ENCODE peak calls at places on chromosomes 16 and 17, in five cellular contexts. P is left lung; U is cardiac muscle cell; Y is mucosa of descending colon; J is CD8-positive, alpha-beta T cell. A is an unnamed sample.

GRCh38 chr17:81386646-81387234 is 8.5 kb upstream of the BAHCC1 start:
- DNase-seq in U (peak; percentile 78), P (no peak), Y (peak; percentile 70), J (no peak), A (no peak)

GRCh38 chr17:81652901-81653771 is 3.2 kb downstream of the PDE6G start:
- DNase-seq in J (no peak), P (no peak), Y (no peak), U (no peak), A (no peak)

GRCh38 chr16:81831722-81832126 is 52.6 kb downstream of the PLCG2 start:
- DNase-seq in P (peak; percentile 89), J (no peak), U (no peak), Y (peak; percentile 55), A (no peak)

GRCh38 chr17:55210292-55210691 is 54.5 kb upstream of the HLF start:
- DNase-seq in P (no peak), J (no peak), U (no peak), Y (no peak), A (no peak)

GRCh38 chr17:61149862-61150362 is 249.7 kb upstream of the TBX2 start:
- DNase-seq in P (no peak), J (no peak), U (no peak), Y (no peak), A (no peak)

GRCh38 chr17:83174859-83175550 is 95.6 kb downstream of the METRNL start:
- DNase-seq in U (no peak), P (peak; percentile 20), Y (no peak), J (no peak), A (no peak)

GRCh38 chr16:58510097-58510775 is 5.1 kb upstream of the SETD6 start:
- DNase-seq in Y (no peak), P (no peak), J (no peak), U (no peak), A (peak; percentile 63)

GRCh38 chr17:67245694-67246397 is 850 bp upstream of the HELZ start:
- DNase-seq in P (peak; percentile 40), Y (peak; percentile 75), J (peak; percentile 23), U (peak; percentile 79), A (no peak)

GRCh38 chr16:80803341-80804060 is 897 bp downstream of the CDYL2 start:
- DNase-seq in J (peak; percentile 16), P (peak; percentile 35), Y (peak; percentile 59), U (peak; percentile 27), A (peak; percentile 79)

GRCh38 chr16:583815-584591 is 5.9 kb upstream of the RAB40C start:
- DNase-seq in U (no peak), Y (no peak), J (no peak), P (no peak), A (no peak)

GRCh38 chr16:70646260-70647241 is at the start of gene IL34:
- DNase-seq in U (no peak), P (no peak), Y (no peak), J (no peak), A (no peak)

GRCh38 chr17:81302861-81303326 is 7.8 kb upstream of the SLC38A10 start:
- DNase-seq in J (no peak), Y (no peak), P (no peak), U (no peak), A (no peak)

GRCh38 chr16:1066584-1067172 is 5.9 kb upstream of the SSTR5 start:
- DNase-seq in J (no peak), Y (no peak), U (no peak), P (no peak), A (no peak)

GRCh38 chr17:74008196-74008595 is 195.3 kb upstream of the RPL38 start:
- DNase-seq in J (no peak), P (no peak), U (no peak), Y (no peak), A (no peak)

GRCh38 chr17:77882040-77882439 is 76.5 kb upstream of the TNRC6C start:
- DNase-seq in P (no peak), U (no peak), J (no peak), Y (no peak), A (no peak)

GRCh38 chr16:70664325-70665112 is 18.2 kb downstream of the IL34 start:
- DNase-seq in U (no peak), Y (no peak), J (no peak), P (no peak), A (peak; percentile 64)

GRCh38 chr16:19294156-19294649 is 8.7 kb downstream of the CLEC19A start:
- DNase-seq in U (no peak), Y (no peak), J (no peak), P (peak; percentile 74), A (no peak)

GRCh38 chr16:66028505-66029216 is 337.8 kb upstream of the CDH5 start:
- DNase-seq in Y (no peak), J (no peak), P (no peak), U (no peak), A (peak; percentile 76)

GRCh38 chr17:29237476-29238132 is 9.1 kb upstream of the CRYBA1 start:
- DNase-seq in P (no peak), J (no peak), Y (no peak), U (no peak), A (no peak)

GRCh38 chr17:63035271-63035670 is 69.2 kb downstream of the TANC2 start:
- DNase-seq in U (no peak), P (no peak), Y (no peak), J (no peak), A (no peak)

GRCh38 chr17:9725575-9725974 is 65.8 kb downstream of the DHRS7C start:
- DNase-seq in J (no peak), U (no peak), P (no peak), Y (no peak), A (no peak)

GRCh38 chr16:11310997-11311561 is 29.9 kb upstream of the PRM1 start:
- DNase-seq in J (peak; percentile 25), P (no peak), Y (no peak), U (no peak), A (no peak)

GRCh38 chr17:40542562-40543411 is 22.5 kb downstream of the CCR7 start:
- DNase-seq in U (no peak), Y (peak; percentile 46), P (peak; percentile 68), J (no peak), A (peak; percentile 92)

GRCh38 chr17:77494664-77495435 is 354.1 kb downstream of the SEC14L1 start:
- DNase-seq in Y (peak; percentile 85), J (peak; percentile 74), P (peak; percentile 73), U (peak; percentile 88), A (peak; percentile 84)

GRCh38 chr17:72177738-72178137 is 56.9 kb downstream of the SOX9 start:
- DNase-seq in P (no peak), U (no peak), J (no peak), Y (no peak), A (no peak)

GRCh38 chr17:58351182-58351581 is 819 bp downstream of the SUPT4H1 start:
- DNase-seq in Y (no peak), U (no peak), J (no peak), P (no peak), A (no peak)

GRCh38 chr17:41973457-41973856 is 6.9 kb downstream of the CNP start:
- DNase-seq in Y (no peak), P (no peak), J (no peak), U (no peak), A (no peak)

GRCh38 chr16:27470567-27471431 is 68.8 kb downstream of the IL21R start:
- DNase-seq in Y (no peak), U (no peak), J (no peak), P (no peak), A (peak; percentile 74)

GRCh38 chr17:65070620-65071019 is 14.1 kb upstream of the GNA13 start:
- DNase-seq in J (no peak), U (peak; percentile 60), Y (no peak), P (no peak), A (no peak)

GRCh38 chr16:2260250-2260649 is 7.7 kb downstream of the RNPS1 start:
- DNase-seq in U (no peak), P (no peak), J (no peak), Y (no peak), A (no peak)
- H3K36me3 ChIP-seq in U (peaks cover 74% of the 10 kb centered on the region), P (no peaks in the 10 kb centered on the region), J (peaks cover 55% of the 10 kb centered on the region), Y (peaks cover 37% of the 10 kb centered on the region), A (peaks cover 87% of the 10 kb centered on the region)

GRCh38 chr17:1872254-1872653 is 42.4 kb downstream of the RPA1 start:
- DNase-seq in P (no peak), J (no peak), U (no peak), Y (no peak), A (no peak)

GRCh38 chr17:1868090-1868489 is 38.3 kb downstream of the RPA1 start:
- DNase-seq in U (no peak), Y (no peak), P (no peak), J (no peak), A (no peak)

GRCh38 chr17:1871743-1872142 is 41.9 kb downstream of the RPA1 start:
- DNase-seq in Y (no peak), P (no peak), J (peak; percentile 5), U (no peak), A (no peak)

GRCh38 chr17:1872976-1873375 is 43.2 kb downstream of the RPA1 start:
- DNase-seq in U (no peak), Y (no peak), J (no peak), P (no peak), A (no peak)

GRCh38 chr17:1870592-1870991 is 40.8 kb downstream of the RPA1 start:
- DNase-seq in U (no peak), P (no peak), J (no peak), Y (no peak), A (no peak)
- H3K4me1 ChIP-seq in U (peaks cover 7% of the 10 kb centered on the region), P (no peaks in the 10 kb centered on the region), J (peaks cover 47% of the 10 kb centered on the region), Y (no peaks in the 10 kb centered on the region), A (no peaks in the 10 kb centered on the region)

DNA sequence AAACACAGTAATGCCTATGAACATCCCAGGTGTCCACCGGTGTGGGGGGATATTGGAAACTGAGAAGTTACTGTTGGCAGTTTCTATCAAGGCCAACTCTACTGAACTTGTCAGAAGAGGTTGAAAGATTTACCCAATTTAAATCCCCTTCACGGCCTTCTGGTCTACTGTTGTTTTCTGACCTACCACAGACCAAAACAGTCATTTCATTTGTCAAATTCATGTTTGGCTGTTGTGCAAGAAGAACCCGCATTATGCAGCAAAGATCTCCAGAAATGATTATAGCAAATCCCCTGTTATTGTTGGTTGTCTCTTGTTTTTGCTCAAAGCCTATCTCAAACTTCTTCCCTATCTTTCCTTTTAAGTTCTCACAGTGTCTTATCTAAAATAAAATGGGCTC is 73.1 kb upstream of the MAF start:
- DNase-seq in J (no peak), Y (no peak), P (no peak), U (no peak), A (no peak)
- H3K36me3 ChIP-seq in J (no peaks in the 10 kb centered on the region), Y (no peaks in the 10 kb centered on the region), P (no peaks in the 10 kb centered on the region), U (no peaks in the 10 kb centered on the region), A (no peaks in the 10 kb centered on the region)

GRCh38 chr17:38896373-38896954 is 26.6 kb downstream of the LASP1 start:
- DNase-seq in P (no peak), J (no peak), U (no peak), Y (peak; percentile 48), A (no peak)
- H3K4me1 ChIP-seq in P (peaks cover 98% of the 10 kb centered on the region), J (peaks cover 89% of the 10 kb centered on the region), U (peaks cover 12% of the 10 kb centered on the region), Y (peaks cover 54% of the 10 kb centered on the region), A (peaks cover 75% of the 10 kb centered on the region)

GRCh38 chr16:16019488-16019887 is 70.1 kb downstream of the ABCC1 start:
- DNase-seq in U (no peak), J (no peak), P (no peak), Y (no peak), A (no peak)
- H3K36me3 ChIP-seq in U (peaks cover 5% of the 10 kb centered on the region), J (peaks cover 35% of the 10 kb centered on the region), P (no peaks in the 10 kb centered on the region), Y (no peaks in the 10 kb centered on the region), A (peaks cover 8% of the 10 kb centered on the region)

GRCh38 chr16:12920739-12921138 is 19.3 kb downstream of the SHISA9 start:
- DNase-seq in J (no peak), U (no peak), Y (no peak), P (no peak), A (no peak)
- H3K4me1 ChIP-seq in J (no peaks in the 10 kb centered on the region), U (no peaks in the 10 kb centered on the region), Y (no peaks in the 10 kb centered on the region), P (no peaks in the 10 kb centered on the region), A (no peaks in the 10 kb centered on the region)

GRCh38 chr17:75753514-75754377 is 11.2 kb downstream of the GALK1 start:
- DNase-seq in P (peak; percentile 75), J (peak; percentile 63), Y (peak; percentile 72), U (peak; percentile 82), A (peak; percentile 73)
- H3K36me3 ChIP-seq in P (no peaks in the 10 kb centered on the region), J (no peaks in the 10 kb centered on the region), Y (peaks cover 17% of the 10 kb centered on the region), U (no peaks in the 10 kb centered on the region), A (peaks cover 90% of the 10 kb centered on the region)

A was measured in suprapubic skin.